ENCODE peak calls at places on chromosome 19, in four cellular contexts. S is breast epithelium, N is Peyer's patch, M is fibroblast of the aortic adventitia. T is an unnamed sample.

GRCh38 chr19:40689339-40690049 is 957 bp downstream of the NUMBL start:
- DNase-seq in N (peak), S (no peak), M (peak), T (no peak)

GRCh38 chr19:2648528-2648937 is 54.0 kb downstream of the GNG7 start:
- DNase-seq in M (peak), S (peak), N (peak), T (peak)

GRCh38 chr19:49119411-49120324 is at the start of gene PPFIA3:
- DNase-seq in N (no peak), M (peak), S (peak), T (no peak)

GRCh38 chr19:35216026-35216832 is 12.3 kb downstream of the FAM187B start:
- DNase-seq in M (no peak), S (no peak), N (no peak), T (no peak)

GRCh38 chr19:956747-957451 is 27.2 kb upstream of the WDR18 start:
- DNase-seq in S (no peak), N (no peak), M (no peak), T (no peak)

GRCh38 chr19:35874392-35874930 is 6.1 kb downstream of the APLP1 start:
- DNase-seq in S (no peak), M (no peak), N (no peak), T (no peak)

GRCh38 chr19:36604656-36605100 is 435 bp upstream of the ZNF382 start:
- DNase-seq in S (no peak), N (peak), M (peak), T (peak)

GRCh38 chr19:811007-811434 is 10.7 kb downstream of the PLPPR3 start:
- DNase-seq in S (no peak), N (no peak), M (no peak), T (no peak)

GRCh38 chr19:19410553-19411550 is 5.4 kb downstream of the GATAD2A start:
- DNase-seq in M (no peak), S (no peak), N (no peak), T (no peak)

GRCh38 chr19:13537454-13537853 is 31.2 kb upstream of the CACNA1A start:
- DNase-seq in M (no peak), S (no peak), N (no peak), T (no peak)

GRCh38 chr19:11377756-11378155 is 3.3 kb downstream of the SWSAP1 start:
- DNase-seq in S (no peak), M (no peak), N (no peak), T (no peak)

GRCh38 chr19:37507167-37507464 is 377 bp downstream of the ZNF793 start:
- DNase-seq in M (no peak), N (no peak), S (no peak), T (no peak)

GRCh38 chr19:18450934-18451836 is 13.3 kb upstream of the ISYNA1 start:
- DNase-seq in M (peak), S (peak), N (peak), T (peak)

GRCh38 chr19:41945135-41945766 is 13.9 kb downstream of the RABAC1 start:
- DNase-seq in M (no peak), S (no peak), N (peak), T (no peak)

GRCh38 chr19:35295453-35295791 is 3.5 kb downstream of the MAG start:
- DNase-seq in S (no peak), M (no peak), N (no peak), T (no peak)

GRCh38 chr19:50497030-50497420 is 14.0 kb downstream of the JOSD2 start:
- DNase-seq in S (no peak), M (no peak), N (no peak), T (no peak)

GRCh38 chr19:7263066-7263465 is 31.1 kb downstream of the INSR start:
- DNase-seq in N (no peak), S (no peak), M (no peak), T (no peak)

GRCh38 chr19:49613374-49613773 is 22.4 kb downstream of the PRR12 start:
- DNase-seq in S (no peak), N (no peak), M (peak), T (no peak)

GRCh38 chr19:38543807-38544568 is 73.8 kb downstream of the MAP4K1 start:
- DNase-seq in N (peak), M (peak), S (no peak), T (peak)

GRCh38 chr19:29457413-29457812 is 68.4 kb upstream of the VSTM2B start:
- DNase-seq in N (no peak), S (no peak), M (no peak), T (no peak)

GRCh38 chr19:11987405-11988231 is 22.8 kb downstream of the ZNF763 start:
- DNase-seq in S (peak), N (peak), M (peak), T (peak)

GRCh38 chr19:23392706-23393105 is 2.6 kb downstream of the ZNF91 start:
- DNase-seq in S (no peak), N (no peak), M (no peak), T (no peak)
- TF ChIP-seq CTCF in S (no peak), N (no peak), M (no peak), T (no peak)

DNA sequence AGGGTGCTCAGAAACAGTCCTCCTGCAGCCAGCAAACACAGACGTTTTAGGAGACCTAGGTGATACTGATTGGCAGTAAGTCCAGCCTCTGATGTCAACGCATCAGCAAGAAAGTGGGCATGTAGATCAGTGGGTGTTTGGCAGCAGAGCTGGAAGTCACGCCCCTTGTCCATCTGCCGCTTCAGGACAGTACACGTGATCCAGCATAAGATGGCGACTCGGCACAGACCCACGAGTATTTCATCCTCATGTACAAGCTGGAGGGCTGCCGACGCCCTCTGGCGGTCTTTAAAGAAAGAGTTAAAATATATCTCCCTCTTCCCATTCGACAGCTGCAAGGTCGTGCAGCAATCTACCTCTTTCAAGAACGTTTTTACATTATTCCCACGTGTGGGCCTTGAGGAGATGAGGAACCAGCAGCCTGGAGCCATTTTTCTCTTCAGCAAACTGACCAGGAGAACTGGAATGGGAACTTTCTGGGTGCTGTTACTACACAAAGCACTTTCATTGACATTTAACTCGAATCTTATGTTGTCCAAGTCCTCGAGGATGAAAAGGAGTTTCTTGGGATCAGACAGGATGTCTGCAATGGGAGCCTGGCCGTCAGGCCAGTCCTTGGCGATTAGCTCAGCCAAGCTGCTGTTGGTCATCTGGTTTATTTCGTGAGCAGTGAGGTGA is 22.3 kb downstream of the NLRP11 start:
- DNase-seq in M (peak), N (peak), S (no peak), T (no peak)
- TF ChIP-seq CTCF in M (no peak), N (peak), S (no peak), T (peak)

DNA sequence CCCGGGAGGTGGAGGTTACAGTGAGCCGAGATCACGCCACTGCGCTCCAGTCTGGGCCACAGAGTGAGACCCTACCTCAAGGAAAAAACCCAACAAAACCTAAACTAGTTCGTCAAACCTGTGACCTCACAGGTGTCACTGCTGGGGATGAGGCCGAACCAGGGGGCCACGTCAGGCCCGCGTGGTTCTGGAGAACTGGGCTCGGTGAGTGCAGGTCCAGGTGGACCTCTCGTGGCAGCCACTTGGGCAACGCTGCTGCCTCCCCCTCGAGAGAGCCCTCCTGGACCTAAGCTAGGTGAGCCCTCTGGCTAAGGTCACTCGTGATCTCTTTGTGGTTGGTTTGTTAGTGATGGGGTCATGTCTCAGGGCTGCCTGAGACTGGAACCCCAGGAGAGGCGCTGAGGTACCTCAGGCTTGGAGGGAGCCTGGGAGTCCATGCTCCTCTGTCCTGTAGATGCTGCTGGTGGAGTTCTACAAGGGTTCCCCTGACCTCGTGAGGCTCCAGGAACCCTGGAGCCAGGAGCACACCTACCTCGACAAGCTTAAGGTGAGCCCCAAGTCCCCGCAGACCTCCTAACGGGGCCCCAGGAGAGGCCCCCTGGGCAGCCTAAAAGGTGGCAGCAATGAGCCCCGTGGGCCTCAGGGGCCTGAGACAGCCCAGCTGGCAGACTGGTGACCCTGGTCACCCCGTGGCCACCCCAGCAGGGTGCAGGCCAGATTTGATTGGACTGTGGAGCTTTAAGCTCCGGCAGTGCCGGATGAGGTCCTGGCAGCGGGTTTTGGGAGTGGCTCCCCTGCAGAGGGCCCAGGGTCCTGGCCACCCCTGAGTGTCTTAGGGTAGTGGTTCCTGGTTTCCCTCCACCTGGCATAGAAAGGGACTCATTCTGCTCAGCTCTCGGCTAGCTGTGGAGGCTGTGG is 15.6 kb downstream of the MPND start:
- DNase-seq in S (no peak), N (no peak), M (no peak), T (no peak)
- TF ChIP-seq CTCF in S (no peak), N (no peak), M (no peak), T (no peak)

DNA sequence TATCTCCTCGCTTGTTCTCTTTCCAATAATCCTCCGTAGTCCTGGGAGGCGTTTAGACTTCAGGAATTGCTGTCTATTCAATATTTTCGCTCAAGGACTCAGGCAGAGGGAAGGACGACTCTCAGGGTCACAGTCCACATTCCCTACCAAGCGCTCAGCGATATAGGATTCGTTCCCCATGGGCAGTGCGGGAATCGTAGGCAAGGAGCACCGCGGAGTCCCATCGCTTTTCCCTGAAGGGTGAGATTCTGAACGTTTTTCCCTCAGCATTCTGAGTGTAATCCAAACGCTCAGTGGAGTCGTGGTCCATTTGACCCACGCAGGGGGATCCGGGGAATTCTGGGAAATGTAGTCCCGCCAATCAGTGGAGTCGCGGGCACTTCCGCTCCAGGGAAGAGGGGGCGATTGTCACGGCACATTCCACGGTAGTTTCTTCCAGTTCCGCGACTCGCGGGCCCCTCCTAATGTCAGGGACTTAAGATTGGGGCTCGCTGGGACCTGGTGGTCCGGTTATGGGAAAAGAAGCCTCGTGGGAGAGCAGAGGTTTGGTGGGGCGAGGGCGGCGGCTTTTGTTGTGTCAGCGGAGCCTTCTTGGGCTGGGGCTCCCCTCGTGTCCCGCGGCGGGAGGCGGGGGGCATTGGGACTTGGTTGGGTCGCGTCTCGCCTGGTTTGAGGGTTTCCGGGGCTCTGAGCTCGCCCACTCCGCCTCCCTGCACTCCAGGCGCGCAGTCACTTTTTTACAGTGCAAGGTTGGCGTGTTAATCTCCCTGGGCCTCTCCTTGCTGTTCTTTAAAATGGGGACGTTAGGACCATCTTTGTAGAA is at the start of gene ZNF234:
- DNase-seq in N (peak), S (peak), M (peak), T (peak)
- TF ChIP-seq CTCF in N (no peak), S (no peak), M (no peak), T (no peak)

GRCh38 chr19:17327654-17328516 is 6.8 kb downstream of the ANO8 start:
- DNase-seq in S (peak), N (peak), M (no peak), T (no peak)
- TF ChIP-seq CTCF in S (peak), N (peak), M (no peak), T (no peak)

T was measured in D721Med.